ENCODE peak calls at places on chromosomes 11 and 22, in eight cellular contexts. G, O, W, D, Y, V, A and R are unnamed samples.

GRCh38 chr11:34184505-34185015 is 79.1 kb downstream of the NAT10 start:
- DNase-seq in G (no peak), A (no peak), D (no peak), O (no peak), V (no peak), W (no peak), Y (no peak), R (no peak)

GRCh38 chr11:106840146-106840545 is 178.1 kb downstream of the GUCY1A2 start:
- DNase-seq in Y (no peak), V (no peak), O (no peak), G (no peak), W (no peak), D (no peak), A (no peak), R (no peak)

GRCh38 chr11:103384652-103385051 is 275.4 kb downstream of the DYNC2H1 start:
- DNase-seq in G (no peak), A (peak), O (no peak), D (no peak), Y (no peak), V (no peak), W (no peak), R (no peak)

GRCh38 chr11:128643661-128644060 is 50.2 kb upstream of the FLI1 start:
- DNase-seq in W (no peak), O (no peak), V (no peak), A (no peak), G (no peak), D (no peak), Y (no peak), R (no peak)

GRCh38 chr11:87061766-87062165 is 24.0 kb downstream of the TMEM135 start:
- DNase-seq in D (no peak), W (no peak), G (no peak), O (no peak), Y (no peak), V (no peak), A (no peak), R (no peak)

GRCh38 chr11:75066061-75066460 is 30.6 kb downstream of the OR2AT4 start:
- DNase-seq in D (no peak), V (no peak), W (no peak), G (no peak), Y (peak), O (no peak), A (no peak), R (no peak)

GRCh38 chr22:20531404-20532181 is 24.2 kb downstream of the MED15 start:
- DNase-seq in G (peak), O (no peak), Y (peak), W (no peak), D (no peak), A (peak), V (peak), R (peak)

GRCh38 chr22:30424471-30425326 is 869 bp upstream of the MTFP1 start:
- DNase-seq in V (no peak), A (no peak), W (no peak), G (no peak), O (no peak), D (peak), Y (no peak), R (no peak)

GRCh38 chr11:110425751-110426545 is 3.8 kb upstream of the FDX1 start:
- DNase-seq in Y (peak), V (peak), W (no peak), A (peak), G (no peak), D (no peak), O (no peak), R (peak)

GRCh38 chr11:45662665-45663485 is 2.5 kb downstream of the CHST1 start:
- DNase-seq in V (no peak), Y (peak), G (no peak), O (no peak), W (no peak), D (no peak), A (peak), R (no peak)

GRCh38 chr11:47923667-47924066 is 56.7 kb upstream of the PTPRJ start:
- DNase-seq in Y (no peak), D (no peak), V (no peak), A (peak), O (no peak), W (no peak), G (no peak), R (no peak)

GRCh38 chr11:7060828-7061227 is 28.0 kb upstream of the RBMXL2 start:
- DNase-seq in A (peak), Y (no peak), G (no peak), V (no peak), D (no peak), W (no peak), O (no peak), R (no peak)

GRCh38 chr11:11463397-11463796 is 110.3 kb upstream of the CSNK2A3 start:
- DNase-seq in G (no peak), A (no peak), D (peak), V (no peak), W (no peak), O (no peak), Y (no peak), R (no peak)

GRCh38 chr22:19871845-19872778 is 17.4 kb upstream of the GNB1L start:
- DNase-seq in V (peak), D (no peak), Y (no peak), G (no peak), O (no peak), W (no peak), A (no peak), R (no peak)

GRCh38 chr22:49927483-49928184 is 9.2 kb downstream of the CRELD2 start:
- DNase-seq in Y (no peak), O (no peak), D (no peak), G (no peak), W (no peak), A (no peak), V (no peak), R (no peak)

GRCh38 chr11:106988151-106988806 is 30.0 kb downstream of the GUCY1A2 start:
- DNase-seq in V (no peak), Y (peak), W (no peak), A (peak), G (no peak), O (no peak), D (no peak), R (no peak)

GRCh38 chr11:23865341-23865975 is 631.4 kb upstream of the LUZP2 start:
- DNase-seq in W (no peak), A (no peak), D (no peak), V (no peak), G (no peak), Y (peak), O (no peak), R (no peak)

GRCh38 chr11:424232-424631 is 9.4 kb upstream of the SIGIRR start:
- DNase-seq in V (no peak), W (no peak), A (no peak), O (no peak), G (no peak), Y (no peak), D (no peak), R (no peak)

GRCh38 chr11:70556884-70557741 is 158.8 kb downstream of the CTTN start:
- DNase-seq in V (no peak), O (no peak), Y (peak), A (peak), G (no peak), D (no peak), W (no peak), R (no peak)

GRCh38 chr11:892106-892505 is 18.5 kb downstream of the CHID1 start:
- DNase-seq in V (peak), D (no peak), O (no peak), A (no peak), G (no peak), W (no peak), Y (no peak), R (no peak)

GRCh38 chr11:61732705-61733104 is 19.7 kb upstream of the MYRF start:
- DNase-seq in W (no peak), D (no peak), O (no peak), G (no peak), V (no peak), Y (no peak), A (no peak), R (no peak)

GRCh38 chr22:32799516-32799915 is 2.0 kb upstream of the TIMP3 start:
- DNase-seq in A (no peak), O (no peak), D (no peak), Y (no peak), W (no peak), G (no peak), V (no peak), R (no peak)

GRCh38 chr22:42626431-42626830 is 11.7 kb upstream of the POLDIP3 start:
- DNase-seq in A (no peak), O (no peak), Y (no peak), G (no peak), D (no peak), W (no peak), V (no peak), R (no peak)